ENCODE peak calls at places on chromosomes 5 and 9, in seven cellular contexts. R, N, M, W, D, K and S are unnamed samples. For H3K27me3 and H3K4me1, the result is how much of the 10 kb centered on the place peaks cover.

GRCh38 chr9:131262327-131263032 is 13.8 kb downstream of the FAM78A start:
- DNase-seq in R (no peak), N (no peak), M (no peak), W (no peak), D (no peak), K (no peak), S (no peak)

GRCh38 chr5:167970002-167970401 is 321.4 kb upstream of the WWC1 start:
- DNase-seq in R (no peak), N (no peak), M (no peak), W (peak), D (no peak), K (no peak), S (no peak)

GRCh38 chr5:2196989-2197531 is 314.3 kb upstream of the IRX4 start:
- DNase-seq in R (no peak), N (no peak), M (no peak), W (no peak), D (no peak), K (peak), S (no peak)

GRCh38 chr5:163453705-163454104 is 6.2 kb downstream of the NUDCD2 start:
- DNase-seq in R (no peak), N (no peak), M (no peak), W (peak), D (no peak), K (no peak), S (no peak)

GRCh38 chr5:167626341-167627118 is 664.9 kb upstream of the WWC1 start:
- DNase-seq in R (no peak), N (no peak), M (no peak), W (peak), D (no peak), K (peak), S (peak)

GRCh38 chr5:110590187-110590586 is 136.3 kb downstream of the TMEM232 start:
- DNase-seq in R (peak), N (peak), M (no peak), W (peak), D (no peak), K (peak), S (no peak)

GRCh38 chr5:149831492-149831891 is 101.4 kb downstream of the PPARGC1B start:
- DNase-seq in R (peak), N (no peak), M (no peak), W (peak), D (no peak), K (no peak), S (peak)

GRCh38 chr5:129951039-129951438 is 46.8 kb downstream of the CHSY3 start:
- DNase-seq in R (no peak), N (no peak), M (no peak), W (no peak), D (no peak), K (no peak), S (no peak)

GRCh38 chr5:68884144-68884754 is 209.6 kb upstream of the SLC30A5 start:
- DNase-seq in R (no peak), N (no peak), M (no peak), W (no peak), D (no peak), K (peak), S (no peak)

GRCh38 chr5:179319123-179319522 is 26.1 kb downstream of the ADAMTS2 start:
- DNase-seq in R (no peak), N (no peak), M (no peak), W (no peak), D (no peak), K (no peak), S (no peak)

GRCh38 chr5:124741711-124742496 is 4.5 kb downstream of the ZNF608 start:
- DNase-seq in R (peak), N (peak), M (no peak), W (peak), D (no peak), K (peak), S (peak)

GRCh38 chr5:38540348-38540747 is 16.1 kb downstream of the LIFR start:
- DNase-seq in R (no peak), N (no peak), M (peak), W (no peak), D (peak), K (peak), S (no peak)

GRCh38 chr9:96232539-96233241 is 69.3 kb downstream of the HSD17B3 start:
- DNase-seq in R (peak), N (no peak), M (peak), W (peak), D (no peak), K (peak), S (peak)

GRCh38 chr9:107948086-107948485 is 458.5 kb upstream of the KLF4 start:
- DNase-seq in R (no peak), N (no peak), M (no peak), W (peak), D (no peak), K (no peak), S (no peak)

GRCh38 chr5:130337179-130337888 is 433.1 kb downstream of the CHSY3 start:
- DNase-seq in R (peak), N (no peak), M (no peak), W (peak), D (no peak), K (no peak), S (peak)

GRCh38 chr5:152405145-152405544 is at the start of gene NMUR2:
- DNase-seq in R (no peak), N (no peak), M (no peak), W (no peak), D (no peak), K (peak), S (no peak)

GRCh38 chr5:136200761-136201160 is 7.8 kb upstream of the SMIM32 start:
- DNase-seq in R (no peak), N (no peak), M (no peak), W (no peak), D (no peak), K (no peak), S (no peak)

GRCh38 chr9:109477269-109478203 is 20.6 kb downstream of the PTPN3 start:
- DNase-seq in R (peak), N (peak), M (no peak), W (no peak), D (peak), K (no peak), S (no peak)

GRCh38 chr9:88835038-88835466 is 156.2 kb upstream of the S1PR3 start:
- DNase-seq in R (peak), N (no peak), M (no peak), W (peak), D (no peak), K (no peak), S (peak)

GRCh38 chr9:92350740-92351133 is 25.0 kb downstream of the CENPP start:
- DNase-seq in R (no peak), N (no peak), M (no peak), W (no peak), D (no peak), K (no peak), S (no peak)

GRCh38 chr9:23464275-23464674 is 361.8 kb downstream of the ELAVL2 start:
- DNase-seq in R (no peak), N (no peak), M (no peak), W (no peak), D (no peak), K (no peak), S (no peak)

GRCh38 chr9:136372561-136373299 is 739 bp downstream of the CARD9 start:
- DNase-seq in R (peak), N (no peak), M (peak), W (peak), D (peak), K (peak), S (no peak)

GRCh38 chr5:39224196-39224754 is 4.9 kb upstream of the FYB1 start:
- DNase-seq in R (peak), N (no peak), M (peak), W (peak), D (no peak), K (peak), S (peak)

GRCh38 chr9:91138760-91139159 is 223.0 kb downstream of the AUH start:
- DNase-seq in R (peak), N (peak), M (no peak), W (peak), D (no peak), K (no peak), S (no peak)

GRCh38 chr5:75356719-75357118 is 19.7 kb downstream of the HMGCR start:
- DNase-seq in R (no peak), N (no peak), M (no peak), W (no peak), D (no peak), K (no peak), S (no peak)

GRCh38 chr5:173515526-173515925 is 100.9 kb downstream of the BOD1 start:
- DNase-seq in R (peak), N (no peak), M (no peak), W (peak), D (no peak), K (no peak), S (peak)

DNA sequence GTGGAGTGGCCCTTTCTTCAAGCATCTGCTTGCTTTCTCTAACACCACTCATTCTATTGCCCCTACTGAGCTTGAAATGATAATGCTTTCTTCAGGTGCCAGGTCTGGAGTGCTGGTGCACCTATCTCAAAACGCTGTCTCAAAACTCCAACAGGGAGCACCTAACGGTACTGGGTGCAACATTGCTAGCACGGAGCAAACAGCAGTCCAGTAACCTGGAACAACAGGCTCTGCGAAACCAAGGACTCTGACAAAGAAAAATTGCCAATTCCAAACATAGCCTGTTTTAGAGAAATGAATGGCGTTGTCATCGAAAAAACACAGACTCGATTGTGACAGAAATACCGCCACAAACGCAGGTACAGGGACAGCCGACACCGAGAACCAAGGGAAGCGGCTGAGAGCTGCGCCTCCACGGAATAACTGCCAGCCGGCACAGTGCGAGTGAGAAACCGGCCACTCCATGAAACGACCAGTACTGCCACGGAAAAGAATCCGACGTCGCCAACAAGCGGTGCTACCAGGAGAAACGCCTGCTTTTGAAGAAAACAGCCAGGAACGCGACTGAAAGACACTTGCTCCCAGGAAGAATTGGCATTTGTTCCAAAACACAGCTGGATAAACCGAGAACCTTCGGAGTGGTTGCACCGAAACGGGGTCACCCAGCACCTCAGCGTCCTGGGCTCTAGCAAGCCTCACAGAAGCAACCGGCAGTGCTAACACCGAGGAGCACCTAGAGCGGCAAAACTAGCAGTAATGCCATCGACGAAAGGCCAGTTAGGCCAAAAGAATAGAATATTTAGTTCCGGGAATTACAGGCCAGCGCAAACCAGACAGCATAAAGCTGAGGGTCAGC is 3.0 kb downstream of the ANXA2R start:
- DNase-seq in R (no peak), N (no peak), M (no peak), W (peak), D (no peak), K (peak), S (peak)
- H3K27ac ChIP-seq in R (no peak), N (no peak), M (peak), W (peak), D (peak), K (no peak), S (no peak)

DNA sequence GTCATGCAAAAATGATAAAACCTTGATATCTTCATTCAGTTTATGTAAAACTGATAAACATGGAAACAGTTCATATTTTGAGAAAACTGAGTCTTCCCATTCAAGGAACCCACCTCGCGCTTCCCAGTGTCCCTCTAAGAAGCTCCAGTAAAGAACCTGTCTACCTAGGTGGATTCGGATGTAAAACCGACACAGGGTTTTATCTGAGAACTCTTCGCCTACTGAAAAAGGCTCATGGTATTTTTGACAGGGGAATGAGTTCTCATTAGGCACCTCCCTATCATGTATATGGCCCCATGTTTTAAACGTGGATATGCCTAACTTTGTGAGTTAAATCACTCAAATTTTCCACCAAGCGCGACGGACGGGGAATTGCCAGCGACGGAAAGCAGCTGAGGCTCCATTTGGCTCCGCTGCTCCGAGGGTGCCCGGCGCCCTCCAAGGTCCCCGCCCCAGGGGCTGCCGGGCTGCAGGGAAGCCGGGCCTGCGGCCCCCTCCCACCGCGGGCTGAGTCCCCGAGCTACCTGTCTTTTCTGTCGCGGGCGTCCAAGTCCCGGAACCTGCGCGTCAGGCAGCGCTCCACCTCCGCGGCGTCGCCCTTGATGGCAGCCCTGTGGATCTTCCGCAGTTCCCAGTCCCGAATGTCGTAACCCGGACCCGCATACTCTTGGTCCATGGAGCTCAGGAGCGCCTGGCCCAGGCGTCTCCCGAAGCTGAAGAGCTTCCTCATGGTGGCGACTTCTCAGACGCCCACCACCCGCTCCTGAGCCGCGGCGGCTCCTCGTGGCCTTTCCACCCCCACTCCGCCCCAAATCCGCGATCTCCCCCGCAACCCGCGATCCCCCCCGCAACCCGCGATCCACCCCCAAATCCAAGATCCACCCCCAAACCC is 594 bp downstream of the ANKRD18A start:
- DNase-seq in R (peak), N (no peak), M (no peak), W (peak), D (no peak), K (peak), S (peak)
- H3K27me3 ChIP-seq in R (under half), N (under half), M (half or more), W (half or more), D (under half), K (under half), S (under half)

GRCh38 chr5:52725781-52726180 is 61.9 kb upstream of the ITGA1 start:
- DNase-seq in R (no peak), N (no peak), M (no peak), W (no peak), D (no peak), K (no peak), S (no peak)
- H3K4me1 ChIP-seq in R (under half), N (under half), M (under half), W (under half), D (under half), K (under half), S (under half)

GRCh38 chr5:141478321-141478945 is 2.7 kb downstream of the PCDHGC3 start:
- DNase-seq in R (peak), N (no peak), M (no peak), W (peak), D (peak), K (no peak), S (peak)

GRCh38 chr5:141475625-141476131 is at the start of gene PCDHGC3:
- DNase-seq in R (peak), N (no peak), M (peak), W (peak), D (peak), K (peak), S (peak)

GRCh38 chr5:141477815-141478214 is 2.0 kb downstream of the PCDHGC3 start:
- DNase-seq in R (no peak), N (no peak), M (no peak), W (peak), D (no peak), K (no peak), S (no peak)

GRCh38 chr5:141477169-141477568 is 1.4 kb downstream of the PCDHGC3 start:
- DNase-seq in R (no peak), N (no peak), M (no peak), W (peak), D (no peak), K (no peak), S (no peak)

GRCh38 chr5:141476132-141476909 is 555 bp downstream of the PCDHGC3 start:
- DNase-seq in R (peak), N (no peak), M (peak), W (peak), D (no peak), K (peak), S (peak)
- H3K27ac ChIP-seq in R (peak), N (no peak), M (peak), W (peak), D (peak), K (no peak), S (peak)

GRCh38 chr9:135320331-135320730 is 159.3 kb upstream of the PPP1R26 start:
- DNase-seq in R (no peak), N (no peak), M (no peak), W (no peak), D (no peak), K (no peak), S (no peak)
- H3K27me3 ChIP-seq in R (under half), N (under half), M (under half), W (under half), D (under half), K (under half), S (under half)